ENCODE peak calls at places on chromosome 15, in nine cellular contexts. P is HFF-Myc, X is astrocyte of the spinal cord, C is AG09309, W is fibroblast of the aortic adventitia, U is neural progenitor cell, L is BJ, K is fibroblast of lung, M is stomach. O is an unnamed sample.

GRCh38 chr15:88648357-88649214 is 9.8 kb downstream of the ISG20 start:
- DNase-seq in P (no peak), U (no peak), W (no peak), K (peak; percentile 17), C (no peak), L (no peak), X (no peak), M (peak; percentile 79), O (no peak)

GRCh38 chr15:62606376-62607164 is 436.0 kb upstream of the TPM1 start:
- DNase-seq in L (peak; percentile 99), W (peak; percentile 99), K (peak; percentile 100), M (no peak), X (peak; percentile 99), U (no peak), P (peak; percentile 98), C (peak; percentile 99), O (peak; percentile 100)

GRCh38 chr15:34239151-34239761 is 14.4 kb downstream of the EMC4 start:
- DNase-seq in P (peak; percentile 58), M (no peak), U (no peak), W (peak; percentile 82), K (peak; percentile 93), C (peak; percentile 63), X (peak; percentile 85), L (peak; percentile 86), O (peak; percentile 52)

GRCh38 chr15:88649286-88649733 is 10.5 kb downstream of the ISG20 start:
- DNase-seq in C (peak; percentile 46), M (peak; percentile 53), L (peak; percentile 39), X (peak; percentile 87), U (no peak), W (peak; percentile 92), P (peak; percentile 74), K (peak; percentile 96), O (peak; percentile 53)

GRCh38 chr15:54604963-54605362 is 591.8 kb downstream of the RSL24D1 start:
- DNase-seq in C (no peak), X (no peak), P (no peak), L (no peak), W (no peak), K (no peak), M (no peak), U (peak; percentile 16), O (no peak)

GRCh38 chr15:41666353-41666920 is 6.2 kb downstream of the MGA start:
- DNase-seq in C (no peak), W (no peak), P (no peak), L (no peak), K (peak; percentile 57), X (peak; percentile 37), U (no peak), M (no peak), O (no peak)

GRCh38 chr15:33370225-33371020 is 59.7 kb downstream of the RYR3 start:
- DNase-seq in M (no peak), C (no peak), K (no peak), U (no peak), L (no peak), W (no peak), X (no peak), P (no peak), O (no peak)

GRCh38 chr15:84921121-84921520 is 36.7 kb downstream of the SLC28A1 start:
- DNase-seq in X (no peak), L (no peak), P (no peak), M (no peak), C (no peak), U (no peak), K (no peak), W (no peak), O (no peak)

GRCh38 chr15:73051402-73051810 is 857 bp upstream of the NEO1 start:
- DNase-seq in K (no peak), L (no peak), W (no peak), C (no peak), M (peak; percentile 68), U (no peak), X (peak; percentile 1), P (no peak), O (no peak)

GRCh38 chr15:84852212-84852611 is 32.2 kb upstream of the SLC28A1 start:
- DNase-seq in K (no peak), U (no peak), L (no peak), C (no peak), X (no peak), P (no peak), W (no peak), M (no peak), O (no peak)

GRCh38 chr15:30990036-30990435 is 1.4 kb downstream of the MTMR10 start:
- DNase-seq in P (no peak), U (no peak), W (no peak), L (no peak), C (no peak), K (no peak), X (no peak), M (no peak), O (no peak)

GRCh38 chr15:55741592-55742497 is 1.1 kb downstream of the PRTG start:
- DNase-seq in P (no peak), M (no peak), W (no peak), X (peak; percentile 18), K (no peak), L (no peak), U (peak; percentile 70), C (no peak), O (no peak)

GRCh38 chr15:89809787-89810148 is 4.9 kb downstream of the ANPEP start:
- DNase-seq in C (no peak), L (no peak), U (no peak), K (no peak), X (no peak), P (no peak), W (no peak), M (no peak), O (no peak)

GRCh38 chr15:34691024-34691423 is 63.8 kb downstream of the GJD2 start:
- DNase-seq in M (no peak), K (peak; percentile 19), X (no peak), C (no peak), P (no peak), W (peak; percentile 2), L (no peak), U (no peak), O (no peak)

GRCh38 chr15:67033521-67033920 is 31.9 kb upstream of the SMAD3 start:
- DNase-seq in X (no peak), U (peak; percentile 39), M (no peak), K (no peak), L (no peak), P (no peak), C (no peak), W (no peak), O (no peak)

GRCh38 chr15:51917493-51917892 is 54.1 kb downstream of the LEO1 start:
- DNase-seq in M (no peak), X (peak; percentile 29), K (peak; percentile 36), U (peak; percentile 60), W (peak; percentile 17), C (no peak), L (no peak), P (no peak), O (no peak)
- TF ChIP-seq CTCF in M (no peak), X (peak; percentile 57), K (peak; percentile 44), U (peak; percentile 59), W (peak; percentile 13), C (peak; percentile 43), L (peak; percentile 44), P (peak; percentile 56), O (peak; percentile 51)

DNA sequence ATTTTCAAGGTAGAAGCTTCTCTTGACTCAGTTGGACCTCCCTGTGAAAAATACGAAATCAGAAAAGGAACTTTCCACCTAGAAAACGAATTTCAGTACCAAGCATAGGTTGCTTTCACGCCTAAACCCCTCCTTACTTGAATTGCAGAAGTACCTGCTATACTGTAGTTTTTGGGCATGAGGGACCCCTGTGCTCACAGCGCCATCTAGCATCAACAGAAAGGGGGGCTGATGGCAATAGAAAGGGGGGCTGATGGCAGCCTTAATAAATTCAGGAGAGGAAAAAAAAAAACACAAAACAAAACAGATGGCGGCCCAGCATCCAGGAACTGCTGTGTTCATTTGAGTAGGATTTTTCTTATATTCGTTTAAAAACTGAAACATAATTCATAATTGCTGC is 96.7 kb downstream of the NPAP1 start:
- DNase-seq in M (no peak), U (peak; percentile 67), C (no peak), W (no peak), L (no peak), P (no peak), X (no peak), K (no peak), O (no peak)
- H3K4me3 ChIP-seq in M (peak overlapping the region; percentile 38), U (peak overlapping the region; percentile 57), C (no peak overlapping the region), W (peak overlapping the region; percentile 62), L (peak overlapping the region; percentile 44), P (no peak overlapping the region), X (peak overlapping the region; percentile 50), K (no peak overlapping the region), O (peak overlapping the region; percentile 46)

DNA sequence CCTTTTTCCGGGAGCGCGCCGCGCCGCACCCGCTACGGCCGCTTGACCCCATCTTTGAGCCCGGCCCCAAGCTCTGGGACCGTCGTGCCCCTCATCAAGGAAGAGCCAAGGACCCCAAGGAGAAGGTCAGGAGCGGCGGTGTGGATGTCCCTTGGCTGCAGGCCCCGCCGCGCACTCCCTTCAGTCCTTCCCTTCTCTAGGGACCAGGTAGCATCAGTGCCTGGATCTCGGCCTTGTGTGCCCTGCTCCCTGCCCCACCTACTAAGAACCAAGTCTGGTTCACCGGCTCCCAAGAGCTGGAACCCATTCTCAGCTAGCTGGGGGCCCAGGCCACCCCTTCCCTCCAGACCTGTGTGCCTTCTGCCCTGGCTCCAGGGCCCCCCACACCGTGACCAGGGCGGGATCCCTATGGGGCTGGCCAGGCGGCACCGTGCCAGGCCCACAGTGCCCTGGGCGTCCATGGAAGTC is 69.3 kb upstream of the CGNL1 start:
- DNase-seq in P (no peak), W (no peak), C (no peak), M (no peak), X (no peak), L (no peak), U (no peak), K (no peak), O (no peak)
- TF ChIP-seq CTCF in P (no peak), W (no peak), C (no peak), M (no peak), X (no peak), L (no peak), U (no peak), K (no peak), O (no peak)

GRCh38 chr15:95446854-95447253 is 883.6 kb upstream of the NR2F2 start:
- DNase-seq in X (no peak), C (no peak), K (no peak), P (no peak), M (no peak), U (no peak), W (no peak), L (no peak), O (no peak)

GRCh38 chr15:95439812-95440380 is 890.6 kb upstream of the NR2F2 start:
- DNase-seq in P (no peak), X (no peak), C (no peak), U (peak; percentile 12), L (no peak), M (no peak), W (peak; percentile 64), K (peak; percentile 71), O (peak; percentile 3)

GRCh38 chr15:95440712-95441111 is 889.8 kb upstream of the NR2F2 start:
- DNase-seq in W (no peak), P (no peak), K (no peak), C (no peak), U (no peak), X (no peak), M (no peak), L (no peak), O (no peak)

GRCh38 chr15:95444860-95445259 is 885.6 kb upstream of the NR2F2 start:
- DNase-seq in M (no peak), L (no peak), W (no peak), P (no peak), C (no peak), X (no peak), U (no peak), K (no peak), O (no peak)

GRCh38 chr15:95442107-95442719 is 888.3 kb upstream of the NR2F2 start:
- DNase-seq in P (no peak), X (no peak), C (no peak), W (no peak), L (no peak), M (no peak), K (peak; percentile 34), U (no peak), O (no peak)
- H3K4me3 ChIP-seq in P (no peak overlapping the region), X (no peak overlapping the region), C (no peak overlapping the region), W (no peak overlapping the region), L (no peak overlapping the region), M (no peak overlapping the region), K (no peak overlapping the region), U (no peak overlapping the region), O (no peak overlapping the region)

O was measured in astrocyte of the cerebellum.